ENCODE peak calls at places on chromosome 22, in seven cellular contexts. One of them, this sample, is unnamed.

GRCh38 chr22:21079493-21079892 is 33.7 kb downstream of the LRRC74B start:
- DNase-seq in germinal center: no peak
- DNase-seq in amniotic stem cell: no peak
- DNase-seq in GM04503: no peak
- DNase-seq in stimulated activated CD4-positive, alpha-beta T cell treated with anti-CD3 and anti-CD28 coated beads, Interleukin-15, amount 100 ng/mL, for 1 hour: no peak
- DNase-seq in effector CD8-positive, alpha-beta T cell: no peak
- DNase-seq in stimulated activated CD8-positive, alpha-beta memory T cell treated with anti-CD3 and anti-CD28 coated beads, Interleukin-12 subunit alpha, Interleukin-12 subunit beta, amount 100 ng/mL, for 1 hour: no peak
- DNase-seq in this sample: no peak

GRCh38 chr22:36215976-36216375 is 14.4 kb upstream of the APOL4 start:
- DNase-seq in germinal center: no peak
- DNase-seq in amniotic stem cell: no peak
- DNase-seq in GM04503: no peak
- DNase-seq in stimulated activated CD4-positive, alpha-beta T cell treated with anti-CD3 and anti-CD28 coated beads, Interleukin-15, amount 100 ng/mL, for 1 hour: no peak
- DNase-seq in effector CD8-positive, alpha-beta T cell: no peak
- DNase-seq in stimulated activated CD8-positive, alpha-beta memory T cell treated with anti-CD3 and anti-CD28 coated beads, Interleukin-12 subunit alpha, Interleukin-12 subunit beta, amount 100 ng/mL, for 1 hour: no peak
- DNase-seq in this sample: no peak

GRCh38 chr22:46737105-46737975 is 712 bp downstream of the CERK start:
- DNase-seq in germinal center: peak
- DNase-seq in amniotic stem cell: no peak
- DNase-seq in GM04503: no peak
- DNase-seq in stimulated activated CD4-positive, alpha-beta T cell treated with anti-CD3 and anti-CD28 coated beads, Interleukin-15, amount 100 ng/mL, for 1 hour: no peak
- DNase-seq in effector CD8-positive, alpha-beta T cell: no peak
- DNase-seq in stimulated activated CD8-positive, alpha-beta memory T cell treated with anti-CD3 and anti-CD28 coated beads, Interleukin-12 subunit alpha, Interleukin-12 subunit beta, amount 100 ng/mL, for 1 hour: no peak
- DNase-seq in this sample: peak

GRCh38 chr22:42357634-42358296 is 74.4 kb downstream of the NFAM1 start:
- DNase-seq in germinal center: no peak
- DNase-seq in amniotic stem cell: no peak
- DNase-seq in GM04503: no peak
- DNase-seq in stimulated activated CD4-positive, alpha-beta T cell treated with anti-CD3 and anti-CD28 coated beads, Interleukin-15, amount 100 ng/mL, for 1 hour: no peak
- DNase-seq in effector CD8-positive, alpha-beta T cell: no peak
- DNase-seq in stimulated activated CD8-positive, alpha-beta memory T cell treated with anti-CD3 and anti-CD28 coated beads, Interleukin-12 subunit alpha, Interleukin-12 subunit beta, amount 100 ng/mL, for 1 hour: no peak
- DNase-seq in this sample: no peak

GRCh38 chr22:31425331-31426050 is 26.1 kb downstream of the DRG1 start:
- DNase-seq in germinal center: no peak
- DNase-seq in amniotic stem cell: no peak
- DNase-seq in GM04503: no peak
- DNase-seq in stimulated activated CD4-positive, alpha-beta T cell treated with anti-CD3 and anti-CD28 coated beads, Interleukin-15, amount 100 ng/mL, for 1 hour: no peak
- DNase-seq in effector CD8-positive, alpha-beta T cell: no peak
- DNase-seq in stimulated activated CD8-positive, alpha-beta memory T cell treated with anti-CD3 and anti-CD28 coated beads, Interleukin-12 subunit alpha, Interleukin-12 subunit beta, amount 100 ng/mL, for 1 hour: no peak
- DNase-seq in this sample: no peak

GRCh38 chr22:40196628-40197027 is 18.9 kb downstream of the TNRC6B start:
- DNase-seq in germinal center: no peak
- DNase-seq in amniotic stem cell: peak
- DNase-seq in GM04503: peak
- DNase-seq in stimulated activated CD4-positive, alpha-beta T cell treated with anti-CD3 and anti-CD28 coated beads, Interleukin-15, amount 100 ng/mL, for 1 hour: no peak
- DNase-seq in effector CD8-positive, alpha-beta T cell: no peak
- DNase-seq in stimulated activated CD8-positive, alpha-beta memory T cell treated with anti-CD3 and anti-CD28 coated beads, Interleukin-12 subunit alpha, Interleukin-12 subunit beta, amount 100 ng/mL, for 1 hour: no peak
- DNase-seq in this sample: peak

GRCh38 chr22:44411226-44412135 is 86.6 kb downstream of the RTL6 start:
- DNase-seq in germinal center: no peak
- DNase-seq in amniotic stem cell: no peak
- DNase-seq in GM04503: no peak
- DNase-seq in stimulated activated CD4-positive, alpha-beta T cell treated with anti-CD3 and anti-CD28 coated beads, Interleukin-15, amount 100 ng/mL, for 1 hour: no peak
- DNase-seq in effector CD8-positive, alpha-beta T cell: no peak
- DNase-seq in stimulated activated CD8-positive, alpha-beta memory T cell treated with anti-CD3 and anti-CD28 coated beads, Interleukin-12 subunit alpha, Interleukin-12 subunit beta, amount 100 ng/mL, for 1 hour: no peak
- DNase-seq in this sample: no peak

GRCh38 chr22:40035351-40035750 is 40.6 kb downstream of the FAM83F start:
- DNase-seq in germinal center: no peak
- DNase-seq in amniotic stem cell: no peak
- DNase-seq in GM04503: no peak
- DNase-seq in stimulated activated CD4-positive, alpha-beta T cell treated with anti-CD3 and anti-CD28 coated beads, Interleukin-15, amount 100 ng/mL, for 1 hour: no peak
- DNase-seq in effector CD8-positive, alpha-beta T cell: no peak
- DNase-seq in stimulated activated CD8-positive, alpha-beta memory T cell treated with anti-CD3 and anti-CD28 coated beads, Interleukin-12 subunit alpha, Interleukin-12 subunit beta, amount 100 ng/mL, for 1 hour: no peak
- DNase-seq in this sample: no peak

GRCh38 chr22:29716814-29717213 is 3.0 kb upstream of the CABP7 start:
- DNase-seq in germinal center: no peak
- DNase-seq in amniotic stem cell: no peak
- DNase-seq in GM04503: peak
- DNase-seq in stimulated activated CD4-positive, alpha-beta T cell treated with anti-CD3 and anti-CD28 coated beads, Interleukin-15, amount 100 ng/mL, for 1 hour: no peak
- DNase-seq in effector CD8-positive, alpha-beta T cell: no peak
- DNase-seq in stimulated activated CD8-positive, alpha-beta memory T cell treated with anti-CD3 and anti-CD28 coated beads, Interleukin-12 subunit alpha, Interleukin-12 subunit beta, amount 100 ng/mL, for 1 hour: no peak
- DNase-seq in this sample: peak

GRCh38 chr22:49204599-49205214 is 623.0 kb downstream of the BRD1 start:
- DNase-seq in germinal center: no peak
- DNase-seq in amniotic stem cell: no peak
- DNase-seq in GM04503: no peak
- DNase-seq in stimulated activated CD4-positive, alpha-beta T cell treated with anti-CD3 and anti-CD28 coated beads, Interleukin-15, amount 100 ng/mL, for 1 hour: no peak
- DNase-seq in effector CD8-positive, alpha-beta T cell: no peak
- DNase-seq in stimulated activated CD8-positive, alpha-beta memory T cell treated with anti-CD3 and anti-CD28 coated beads, Interleukin-12 subunit alpha, Interleukin-12 subunit beta, amount 100 ng/mL, for 1 hour: no peak
- DNase-seq in this sample: no peak

GRCh38 chr22:33923660-33924246 is 3.5 kb upstream of the LARGE1 start:
- DNase-seq in germinal center: peak
- DNase-seq in amniotic stem cell: peak
- DNase-seq in GM04503: no peak
- DNase-seq in stimulated activated CD4-positive, alpha-beta T cell treated with anti-CD3 and anti-CD28 coated beads, Interleukin-15, amount 100 ng/mL, for 1 hour: no peak
- DNase-seq in effector CD8-positive, alpha-beta T cell: no peak
- DNase-seq in stimulated activated CD8-positive, alpha-beta memory T cell treated with anti-CD3 and anti-CD28 coated beads, Interleukin-12 subunit alpha, Interleukin-12 subunit beta, amount 100 ng/mL, for 1 hour: no peak
- DNase-seq in this sample: peak

GRCh38 chr22:48334971-48335370 is 1492.7 kb downstream of the BRD1 start:
- DNase-seq in germinal center: no peak
- DNase-seq in amniotic stem cell: no peak
- DNase-seq in GM04503: no peak
- DNase-seq in stimulated activated CD4-positive, alpha-beta T cell treated with anti-CD3 and anti-CD28 coated beads, Interleukin-15, amount 100 ng/mL, for 1 hour: no peak
- DNase-seq in effector CD8-positive, alpha-beta T cell: no peak
- DNase-seq in stimulated activated CD8-positive, alpha-beta memory T cell treated with anti-CD3 and anti-CD28 coated beads, Interleukin-12 subunit alpha, Interleukin-12 subunit beta, amount 100 ng/mL, for 1 hour: no peak
- DNase-seq in this sample: no peak

This sample was measured in fibroblast of the aortic adventitia.